ENCODE peak calls at places on chromosome 9, in eight cellular contexts. W, L, X, M, E, A, T and C are unnamed samples.

GRCh38 chr9:33297455-33297854 is 7.1 kb downstream of the NFX1 start:
- DNase-seq in X (peak; percentile 5), W (no peak), E (no peak), A (no peak), M (no peak), T (no peak), L (no peak), C (no peak)

GRCh38 chr9:16310288-16311145 is 560.0 kb downstream of the BNC2 start:
- DNase-seq in M (no peak), W (no peak), X (no peak), E (no peak), T (no peak), L (no peak), A (no peak), C (no peak)

GRCh38 chr9:92064711-92065110 is 50.5 kb downstream of the SPTLC1 start:
- DNase-seq in X (peak; percentile 64), L (peak; percentile 6), T (no peak), M (no peak), E (no peak), A (peak; percentile 84), W (peak; percentile 85), C (no peak)

GRCh38 chr9:126420643-126421564 is 94.3 kb downstream of the MVB12B start:
- DNase-seq in M (no peak), W (peak; percentile 75), T (no peak), E (peak; percentile 55), A (peak; percentile 84), L (no peak), X (peak; percentile 62), C (no peak)

GRCh38 chr9:61674465-61674864 is 484.6 kb downstream of the SPATA31A7 start:
- DNase-seq in X (no peak), W (no peak), A (no peak), L (no peak), T (no peak), M (no peak), E (no peak), C (no peak)

GRCh38 chr9:136949817-136950655 is 2.0 kb upstream of the LCN12 start:
- DNase-seq in A (peak; percentile 73), T (peak; percentile 94), E (peak; percentile 96), W (peak; percentile 80), M (peak; percentile 97), L (peak; percentile 94), X (peak; percentile 92), C (peak; percentile 100)

GRCh38 chr9:13718539-13718938 is 439.0 kb upstream of the MPDZ start:
- DNase-seq in X (peak; percentile 7), W (peak; percentile 46), E (no peak), L (no peak), M (no peak), T (no peak), A (peak; percentile 84), C (no peak)

GRCh38 chr9:101062686-101063085 is 34.2 kb downstream of the PLPPR1 start:
- DNase-seq in T (no peak), A (no peak), M (no peak), X (no peak), E (no peak), W (no peak), L (no peak), C (no peak)

GRCh38 chr9:94139672-94140417 is 55.6 kb downstream of the PTPDC1 start:
- DNase-seq in X (peak; percentile 97), M (peak; percentile 47), L (peak; percentile 62), T (no peak), W (peak; percentile 99), A (peak; percentile 97), E (peak; percentile 71), C (no peak)

GRCh38 chr9:16217933-16218830 is 652.3 kb downstream of the BNC2 start:
- DNase-seq in E (no peak), L (no peak), W (peak; percentile 61), T (no peak), M (no peak), A (peak; percentile 78), X (no peak), C (no peak)

GRCh38 chr9:115211413-115212204 is 93.7 kb upstream of the TNC start:
- DNase-seq in L (no peak), A (peak; percentile 95), T (no peak), M (no peak), E (no peak), W (peak; percentile 86), X (no peak), C (no peak)

GRCh38 chr9:135240871-135241311 is 153.4 kb downstream of the OLFM1 start:
- DNase-seq in M (no peak), L (no peak), X (no peak), E (no peak), A (no peak), T (no peak), W (no peak), C (peak; percentile 3)

GRCh38 chr9:111036946-111037743 is 1.1 kb downstream of the LPAR1 start:
- DNase-seq in A (peak; percentile 54), W (peak; percentile 64), E (peak; percentile 23), X (peak; percentile 26), M (no peak), T (no peak), L (peak; percentile 36), C (no peak)

GRCh38 chr9:16121168-16121567 is 568.3 kb downstream of the CCDC171 start:
- DNase-seq in T (no peak), E (no peak), M (no peak), A (no peak), X (no peak), L (no peak), W (no peak), C (no peak)

GRCh38 chr9:110623462-110624025 is 44.0 kb upstream of the SVEP1 start:
- DNase-seq in A (peak; percentile 41), M (no peak), E (peak; percentile 59), W (peak; percentile 75), X (peak; percentile 77), L (peak; percentile 69), T (peak; percentile 73), C (no peak)

GRCh38 chr9:92911496-92912475 is 33.9 kb upstream of the ZNF484 start:
- DNase-seq in E (peak; percentile 40), T (no peak), A (no peak), L (no peak), X (peak; percentile 10), W (no peak), M (no peak), C (no peak)

GRCh38 chr9:4592325-4592724 is 69.8 kb upstream of the PLPP6 start:
- DNase-seq in L (no peak), E (no peak), M (no peak), X (no peak), A (no peak), W (no peak), T (no peak), C (no peak)

DNA sequence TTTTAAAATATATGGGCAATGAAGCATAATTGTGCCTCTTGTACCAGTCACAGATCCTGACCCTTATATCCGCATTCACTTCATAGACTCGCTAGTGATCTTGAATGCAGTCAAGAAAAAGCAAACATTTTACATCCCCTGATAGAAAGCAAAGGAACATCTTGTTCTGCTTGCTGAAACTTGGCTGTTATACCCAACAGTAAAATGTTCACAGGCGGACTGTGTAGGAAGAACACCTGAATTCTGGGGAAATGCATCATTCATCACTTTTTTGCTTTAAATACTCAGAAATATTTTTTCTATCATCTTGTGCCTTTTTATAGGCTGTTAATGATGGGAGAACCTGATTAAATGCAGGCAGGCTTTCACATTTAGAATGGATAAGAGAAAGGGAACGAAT is 756.4 kb downstream of the TLE1 start:
- DNase-seq in A (no peak), W (no peak), M (no peak), E (no peak), L (no peak), T (no peak), X (no peak), C (no peak)
- TF ChIP-seq CTCF in A (no peak), W (no peak), M (no peak), E (no peak), L (no peak), T (no peak), X (no peak), C (no peak)

DNA sequence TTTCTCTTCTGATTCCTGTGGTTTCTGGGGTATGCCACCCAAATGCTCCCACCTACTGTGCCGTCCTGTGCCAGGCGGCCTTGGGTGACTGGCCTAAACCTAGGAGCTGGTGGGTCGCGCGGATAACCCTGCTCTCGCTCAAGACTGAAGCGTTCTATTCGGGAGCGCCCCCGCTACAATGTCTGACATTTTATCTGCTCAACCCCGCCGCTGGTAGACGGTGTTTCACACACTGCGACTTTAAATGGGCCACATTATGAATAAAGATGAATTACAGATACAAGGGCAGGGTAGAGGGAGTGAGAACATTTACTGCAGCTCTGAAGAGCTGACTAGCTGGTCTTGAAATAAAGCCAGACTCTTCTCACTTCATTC is 775 bp upstream of the PTCH1 start:
- DNase-seq in T (no peak), W (no peak), M (no peak), A (no peak), X (no peak), E (no peak), L (no peak), C (no peak)
- TF ChIP-seq CTCF in T (no peak), W (no peak), M (no peak), A (no peak), X (no peak), E (no peak), L (no peak), C (no peak)

GRCh38 chr9:128421474-128422010 is 885 bp downstream of the CERCAM start:
- DNase-seq in M (no peak), T (no peak), X (no peak), L (no peak), W (no peak), A (peak; percentile 61), E (no peak), C (no peak)
- TF ChIP-seq CTCF in M (no peak), T (no peak), X (no peak), L (no peak), W (no peak), A (no peak), E (no peak), C (no peak)

GRCh38 chr9:133389562-133389961 is 13.4 kb downstream of the STKLD1 start:
- DNase-seq in X (no peak), E (no peak), L (no peak), T (no peak), W (no peak), A (no peak), M (no peak), C (no peak)

GRCh38 chr9:133389025-133389557 is 12.9 kb downstream of the STKLD1 start:
- DNase-seq in A (no peak), E (no peak), T (no peak), W (no peak), L (no peak), M (no peak), X (no peak), C (no peak)

GRCh38 chr9:133393399-133393798 is 17.2 kb downstream of the STKLD1 start:
- DNase-seq in T (no peak), M (no peak), A (no peak), E (no peak), L (no peak), W (no peak), X (no peak), C (peak; percentile 3)

GRCh38 chr9:133387680-133388079 is 11.5 kb downstream of the STKLD1 start:
- DNase-seq in A (no peak), E (no peak), L (no peak), M (no peak), W (no peak), T (no peak), X (no peak), C (no peak)

DNA sequence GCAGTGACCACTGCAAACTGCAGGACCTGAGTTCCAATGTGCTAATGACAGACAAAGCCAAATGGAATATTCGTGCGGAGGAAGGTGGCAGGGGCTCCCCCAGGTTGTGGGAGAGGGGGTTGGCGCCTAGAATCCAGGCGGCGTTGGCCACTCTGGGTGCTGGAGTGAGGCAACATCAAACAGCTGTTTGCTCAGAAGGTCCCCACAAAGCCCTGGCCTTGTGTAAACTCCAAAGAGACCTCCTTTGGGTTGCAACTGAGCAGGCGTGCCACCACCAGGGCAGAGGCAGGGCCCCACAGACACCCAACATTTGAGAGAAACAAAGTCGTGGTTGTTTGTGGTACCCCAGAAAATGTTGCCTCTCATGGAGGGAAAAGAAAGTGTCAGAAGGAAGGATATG is 14.5 kb downstream of the STKLD1 start:
- DNase-seq in A (no peak), X (no peak), W (no peak), T (no peak), L (no peak), E (no peak), M (no peak), C (no peak)
- TF ChIP-seq CTCF in A (no peak), X (no peak), W (no peak), T (no peak), L (no peak), E (no peak), M (no peak), C (no peak)